ENCODE peak calls at places on chromosomes 11 and 22, in nine cellular contexts. A, C, M, W, Z, Q, B, S and J are unnamed samples.

GRCh38 chr22:19607198-19608113 is 83.2 kb upstream of the CLDN5 start:
- DNase-seq in A (no peak), C (no peak), M (no peak), W (peak; percentile 8), Z (no peak), Q (no peak), B (no peak), S (no peak), J (no peak)

GRCh38 chr11:79437981-79438630 is 2.7 kb downstream of the TENM4 start:
- DNase-seq in A (no peak), C (no peak), M (no peak), W (no peak), Z (no peak), Q (no peak), B (peak; percentile 75), S (peak; percentile 9), J (no peak)

GRCh38 chr11:12079726-12080556 is 30.4 kb upstream of the MICAL2 start:
- DNase-seq in A (no peak), C (peak; percentile 50), M (no peak), W (no peak), Z (peak; percentile 79), Q (no peak), B (peak; percentile 94), S (peak; percentile 98), J (no peak)

GRCh38 chr11:27907534-27907933 is 200.4 kb downstream of the KIF18A start:
- DNase-seq in A (no peak), C (no peak), M (no peak), W (no peak), Z (no peak), Q (no peak), B (no peak), S (peak; percentile 27), J (no peak)

GRCh38 chr11:68667511-68668253 is 16.7 kb upstream of the GAL start:
- DNase-seq in A (no peak), C (no peak), M (no peak), W (no peak), Z (no peak), Q (no peak), B (no peak), S (no peak), J (no peak)

GRCh38 chr11:66697988-66698387 is 20.3 kb upstream of the RBM4B start:
- DNase-seq in A (no peak), C (no peak), M (no peak), W (no peak), Z (no peak), Q (no peak), B (no peak), S (no peak), J (no peak)

GRCh38 chr11:16785520-16786128 is 47.2 kb downstream of the C11orf58 start:
- DNase-seq in A (peak; percentile 58), C (peak; percentile 72), M (peak; percentile 20), W (peak; percentile 73), Z (peak; percentile 54), Q (peak; percentile 42), B (no peak), S (peak; percentile 74), J (peak; percentile 56)

GRCh38 chr11:14902650-14903350 is 10.8 kb upstream of the CYP2R1 start:
- DNase-seq in A (no peak), C (no peak), M (no peak), W (no peak), Z (no peak), Q (no peak), B (no peak), S (peak; percentile 27), J (no peak)